ENCODE peak calls at places on chromosomes 6 and 20, in six cellular contexts. One of them, this sample, is unnamed.

GRCh38 chr6:149942461-149942829 is 631 bp downstream of the ULBP2 start:
- DNase-seq in endothelial cell: no peak
- DNase-seq in MCF 10A: no peak
- DNase-seq in GM23338: no peak
- DNase-seq in A549: no peak
- DNase-seq in GM13977: no peak
- DNase-seq in this sample: no peak

GRCh38 chr6:27901801-27902200 is 10.4 kb downstream of the OR2B2 start:
- DNase-seq in endothelial cell: no peak
- DNase-seq in MCF 10A: no peak
- DNase-seq in GM23338: peak; percentile 40
- DNase-seq in A549: peak; percentile 35
- DNase-seq in GM13977: no peak
- DNase-seq in this sample: no peak

GRCh38 chr6:54907316-54907715 is 60.7 kb downstream of the FAM83B start:
- DNase-seq in endothelial cell: no peak
- DNase-seq in MCF 10A: no peak
- DNase-seq in GM23338: no peak
- DNase-seq in A549: no peak
- DNase-seq in GM13977: peak; percentile 16
- DNase-seq in this sample: no peak

GRCh38 chr6:169789146-169789943 is 37.9 kb downstream of the ERMARD start:
- DNase-seq in endothelial cell: no peak
- DNase-seq in MCF 10A: no peak
- DNase-seq in GM23338: peak; percentile 27
- DNase-seq in A549: no peak
- DNase-seq in GM13977: no peak
- DNase-seq in this sample: no peak

GRCh38 chr20:58065508-58066361 is 162.7 kb downstream of the ANKRD60 start:
- DNase-seq in endothelial cell: no peak
- DNase-seq in MCF 10A: peak; percentile 44
- DNase-seq in GM23338: peak; percentile 36
- DNase-seq in A549: no peak
- DNase-seq in GM13977: no peak
- DNase-seq in this sample: no peak

GRCh38 chr6:41789937-41790502 is 2.5 kb downstream of the TOMM6 start:
- DNase-seq in endothelial cell: no peak
- DNase-seq in MCF 10A: no peak
- DNase-seq in GM23338: no peak
- DNase-seq in A549: no peak
- DNase-seq in GM13977: no peak
- DNase-seq in this sample: no peak

GRCh38 chr6:163189609-163190008 is 224.9 kb upstream of the QKI start:
- DNase-seq in endothelial cell: no peak
- DNase-seq in MCF 10A: no peak
- DNase-seq in GM23338: no peak
- DNase-seq in A549: no peak
- DNase-seq in GM13977: no peak
- DNase-seq in this sample: no peak

GRCh38 chr6:25088513-25088912 is 152.8 kb upstream of the RIPOR2 start:
- DNase-seq in endothelial cell: no peak
- DNase-seq in MCF 10A: peak; percentile 11
- DNase-seq in GM23338: no peak
- DNase-seq in A549: no peak
- DNase-seq in GM13977: no peak
- DNase-seq in this sample: no peak

GRCh38 chr20:19924255-19924654 is 92.9 kb upstream of the NAA20 start:
- DNase-seq in endothelial cell: no peak
- DNase-seq in MCF 10A: no peak
- DNase-seq in GM23338: no peak
- DNase-seq in A549: no peak
- DNase-seq in GM13977: no peak
- DNase-seq in this sample: no peak

GRCh38 chr6:69580696-69581095 is 216.1 kb downstream of the LMBRD1 start:
- DNase-seq in endothelial cell: no peak
- DNase-seq in MCF 10A: no peak
- DNase-seq in GM23338: no peak
- DNase-seq in A549: no peak
- DNase-seq in GM13977: no peak
- DNase-seq in this sample: no peak

GRCh38 chr6:13384966-13385365 is 56.6 kb upstream of the TBC1D7 start:
- DNase-seq in endothelial cell: no peak
- DNase-seq in MCF 10A: no peak
- DNase-seq in GM23338: no peak
- DNase-seq in A549: no peak
- DNase-seq in GM13977: no peak
- DNase-seq in this sample: no peak

GRCh38 chr6:158002249-158002950 is 20.7 kb downstream of the SYNJ2 start:
- DNase-seq in endothelial cell: no peak
- DNase-seq in MCF 10A: no peak
- DNase-seq in GM23338: no peak
- DNase-seq in A549: no peak
- DNase-seq in GM13977: no peak
- DNase-seq in this sample: no peak

GRCh38 chr20:881051-881820 is 34.9 kb downstream of the ANGPT4 start:
- DNase-seq in endothelial cell: no peak
- DNase-seq in MCF 10A: peak; percentile 94
- DNase-seq in GM23338: no peak
- DNase-seq in A549: peak; percentile 63
- DNase-seq in GM13977: no peak
- DNase-seq in this sample: no peak

GRCh38 chr20:887137-887536 is 29.0 kb downstream of the ANGPT4 start:
- DNase-seq in endothelial cell: no peak
- DNase-seq in MCF 10A: no peak
- DNase-seq in GM23338: no peak
- DNase-seq in A549: no peak
- DNase-seq in GM13977: no peak
- DNase-seq in this sample: no peak

GRCh38 chr20:888057-888456 is 28.1 kb downstream of the ANGPT4 start:
- DNase-seq in endothelial cell: no peak
- DNase-seq in MCF 10A: peak; percentile 72
- DNase-seq in GM23338: no peak
- DNase-seq in A549: no peak
- DNase-seq in GM13977: no peak
- DNase-seq in this sample: no peak

GRCh38 chr20:889110-889509 is 27.0 kb downstream of the ANGPT4 start:
- DNase-seq in endothelial cell: no peak
- DNase-seq in MCF 10A: peak; percentile 9
- DNase-seq in GM23338: no peak
- DNase-seq in A549: no peak
- DNase-seq in GM13977: no peak
- DNase-seq in this sample: no peak

GRCh38 chr20:884983-885952 is 30.9 kb downstream of the ANGPT4 start:
- DNase-seq in endothelial cell: peak; percentile 76
- DNase-seq in MCF 10A: no peak
- DNase-seq in GM23338: peak; percentile 93
- DNase-seq in A549: no peak
- DNase-seq in GM13977: no peak
- DNase-seq in this sample: no peak
- TF ChIP-seq CTCF in endothelial cell: no peak
- TF ChIP-seq CTCF in MCF 10A: no peak
- TF ChIP-seq CTCF in GM23338: peak; percentile 53
- TF ChIP-seq CTCF in A549: no peak
- TF ChIP-seq CTCF in GM13977: no peak
- TF ChIP-seq CTCF in this sample: no peak

GRCh38 chr20:40880063-40880715 is 148.4 kb upstream of the TOP1 start:
- DNase-seq in endothelial cell: no peak
- DNase-seq in MCF 10A: no peak
- DNase-seq in GM23338: no peak
- DNase-seq in A549: no peak
- DNase-seq in GM13977: no peak
- DNase-seq in this sample: no peak
- TF ChIP-seq CTCF in endothelial cell: no peak
- TF ChIP-seq CTCF in MCF 10A: no peak
- TF ChIP-seq CTCF in GM23338: no peak
- TF ChIP-seq CTCF in A549: no peak
- TF ChIP-seq CTCF in GM13977: no peak
- TF ChIP-seq CTCF in this sample: no peak

GRCh38 chr20:22977047-22977785 is 57.9 kb upstream of the SSTR4 start:
- DNase-seq in endothelial cell: no peak
- DNase-seq in MCF 10A: no peak
- DNase-seq in GM23338: no peak
- DNase-seq in A549: no peak
- DNase-seq in GM13977: no peak
- DNase-seq in this sample: no peak

GRCh38 chr20:22974354-22974753 is 60.8 kb upstream of the SSTR4 start:
- DNase-seq in endothelial cell: peak; percentile 39
- DNase-seq in MCF 10A: peak; percentile 53
- DNase-seq in GM23338: peak; percentile 65
- DNase-seq in A549: peak; percentile 60
- DNase-seq in GM13977: no peak
- DNase-seq in this sample: no peak
- TF ChIP-seq CTCF in endothelial cell: peak; percentile 61
- TF ChIP-seq CTCF in MCF 10A: peak; percentile 61
- TF ChIP-seq CTCF in GM23338: peak; percentile 83
- TF ChIP-seq CTCF in A549: peak; percentile 40
- TF ChIP-seq CTCF in GM13977: peak; percentile 51
- TF ChIP-seq CTCF in this sample: peak; percentile 50

DNA sequence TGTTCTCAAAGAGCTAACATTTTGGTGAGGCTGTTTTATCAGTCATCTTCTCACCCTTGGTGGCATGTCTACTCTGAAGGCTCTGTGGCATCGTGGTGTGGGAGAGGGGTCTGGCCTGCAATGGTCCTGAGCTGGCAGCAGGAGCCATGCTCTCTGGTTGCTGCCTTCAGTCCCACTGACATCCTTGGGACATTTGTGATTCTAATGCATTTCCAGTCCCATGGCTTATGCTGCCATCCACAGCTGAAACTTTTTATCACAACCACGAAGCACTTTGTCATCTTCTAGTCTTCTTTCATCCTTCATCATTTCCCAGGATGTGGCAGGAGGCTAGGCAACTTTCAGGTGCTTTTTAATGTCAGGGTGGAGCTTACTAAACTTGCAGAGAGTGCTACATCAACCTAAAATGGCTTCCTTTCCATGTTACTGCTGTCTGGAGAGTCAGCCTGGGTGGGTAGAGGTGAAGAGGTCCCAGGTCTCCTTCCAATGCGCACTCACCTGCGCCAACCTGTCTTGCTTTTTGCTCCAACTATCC is 77.1 kb downstream of the GPR63 start:
- DNase-seq in endothelial cell: no peak
- DNase-seq in MCF 10A: no peak
- DNase-seq in GM23338: peak; percentile 15
- DNase-seq in A549: no peak
- DNase-seq in GM13977: no peak
- DNase-seq in this sample: no peak
- TF ChIP-seq CTCF in endothelial cell: no peak
- TF ChIP-seq CTCF in MCF 10A: no peak
- TF ChIP-seq CTCF in GM23338: no peak
- TF ChIP-seq CTCF in A549: no peak
- TF ChIP-seq CTCF in GM13977: peak; percentile 13
- TF ChIP-seq CTCF in this sample: no peak